ENCODE peak calls at places on chromosome 4, in five cellular contexts. K is AG09309, B is cardiac muscle cell, I is GM12878, T is GM23248. X is an unnamed sample.

GRCh38 chr4:2787230-2788100 is 5.4 kb upstream of the SH3BP2 start:
- DNase-seq in I (peak; percentile 88), B (no peak), T (no peak), K (no peak), X (peak; percentile 50)

GRCh38 chr4:4541040-4541631 is 712 bp downstream of the STX18 start:
- DNase-seq in T (peak; percentile 83), K (no peak), B (peak; percentile 35), I (peak; percentile 36), X (peak; percentile 21)

GRCh38 chr4:114997596-114997995 is 115.8 kb downstream of the NDST4 start:
- DNase-seq in I (no peak), B (no peak), K (no peak), T (peak; percentile 27), X (no peak)

GRCh38 chr4:105191621-105192210 is 45.0 kb downstream of the TET2 start:
- DNase-seq in I (peak; percentile 81), B (no peak), K (no peak), T (peak; percentile 51), X (no peak)

GRCh38 chr4:11614426-11614825 is 185.7 kb upstream of the HS3ST1 start:
- DNase-seq in K (no peak), I (no peak), T (no peak), B (no peak), X (no peak)

GRCh38 chr4:52374847-52375246 is 284.3 kb downstream of the USP46 start:
- DNase-seq in K (no peak), I (no peak), T (no peak), B (no peak), X (no peak)

GRCh38 chr4:15506464-15506863 is 36.8 kb downstream of the CC2D2A start:
- DNase-seq in K (peak; percentile 55), T (peak; percentile 6), B (no peak), I (no peak), X (no peak)

GRCh38 chr4:81606796-81607550 is 135.3 kb upstream of the RASGEF1B start:
- DNase-seq in I (no peak), T (peak; percentile 41), B (no peak), K (no peak), X (peak; percentile 15)

GRCh38 chr4:109319156-109319555 is 16.7 kb upstream of the COL25A1 start:
- DNase-seq in I (no peak), B (no peak), T (no peak), K (no peak), X (no peak)

GRCh38 chr4:168398589-168398988 is 80.0 kb upstream of the DDX60 start:
- DNase-seq in I (no peak), B (no peak), T (no peak), K (no peak), X (no peak)

GRCh38 chr4:38132140-38132673 is 172.0 kb downstream of the PTTG2 start:
- DNase-seq in K (peak; percentile 94), B (peak; percentile 66), I (peak; percentile 100), T (peak; percentile 99), X (peak; percentile 49)

DNA sequence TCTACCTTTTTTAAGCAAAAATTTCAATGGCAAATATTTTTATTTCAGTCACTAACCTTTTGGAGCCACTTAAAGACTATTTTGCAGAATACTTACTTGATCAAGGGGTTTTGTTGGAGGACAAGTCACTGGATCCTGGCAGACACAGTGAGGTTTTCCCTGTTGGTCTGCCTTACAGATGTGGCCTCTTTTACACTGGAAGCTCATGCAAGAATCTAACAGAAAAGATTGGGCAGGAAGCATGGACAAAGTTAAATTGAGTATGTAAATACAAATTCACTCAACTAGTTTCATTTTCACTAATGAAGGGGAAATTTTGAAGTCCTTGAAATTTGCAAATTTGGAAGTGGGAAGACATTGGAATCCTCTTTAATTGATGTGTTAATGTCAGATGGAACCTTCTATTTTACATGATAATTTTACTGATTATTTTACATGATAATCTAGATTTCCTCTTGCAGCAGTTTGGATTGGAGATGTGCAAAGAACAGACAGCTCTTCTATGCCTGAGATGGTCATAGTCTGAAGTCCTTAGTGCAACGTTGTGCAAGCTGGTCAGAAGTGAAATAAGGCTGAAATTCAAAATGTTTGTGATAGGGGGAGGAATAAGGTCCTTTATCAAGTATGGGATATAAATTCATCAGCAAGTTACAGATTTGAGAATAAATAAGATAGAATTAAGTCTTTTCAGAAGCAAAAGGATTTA is 38.4 kb downstream of the SPARCL1 start:
- DNase-seq in T (no peak), B (no peak), K (no peak), I (no peak), X (no peak)
- H3K4me3 ChIP-seq in T (no peak overlapping the region), B (no peak overlapping the region), K (no peak overlapping the region), I (no peak overlapping the region), X (no peak overlapping the region)

GRCh38 chr4:13535708-13536361 is 8.5 kb downstream of the NKX3-2 start:
- DNase-seq in K (no peak), B (no peak), T (no peak), I (no peak), X (no peak)
- H3K4me3 ChIP-seq in K (no peak overlapping the region), B (no peak overlapping the region), T (no peak overlapping the region), I (no peak overlapping the region), X (no peak overlapping the region)

GRCh38 chr4:159227984-159228383 is 125.1 kb downstream of the RAPGEF2 start:
- DNase-seq in I (no peak), K (no peak), B (peak; percentile 78), T (peak; percentile 82), X (no peak)

GRCh38 chr4:159227378-159227777 is 124.5 kb downstream of the RAPGEF2 start:
- DNase-seq in K (no peak), I (no peak), B (no peak), T (peak; percentile 17), X (no peak)

GRCh38 chr4:159224412-159224811 is 121.5 kb downstream of the RAPGEF2 start:
- DNase-seq in B (no peak), T (no peak), I (no peak), K (no peak), X (no peak)

GRCh38 chr4:159232465-159233106 is 129.7 kb downstream of the RAPGEF2 start:
- DNase-seq in B (no peak), K (no peak), I (peak; percentile 16), T (no peak), X (no peak)

GRCh38 chr4:159229164-159229563 is 126.3 kb downstream of the RAPGEF2 start:
- DNase-seq in K (no peak), T (peak; percentile 54), B (peak; percentile 90), I (no peak), X (no peak)
- H3K4me3 ChIP-seq in K (no peak overlapping the region), T (peak overlapping the region; percentile 65), B (peak overlapping the region; percentile 36), I (no peak overlapping the region), X (peak overlapping the region; percentile 13)

DNA sequence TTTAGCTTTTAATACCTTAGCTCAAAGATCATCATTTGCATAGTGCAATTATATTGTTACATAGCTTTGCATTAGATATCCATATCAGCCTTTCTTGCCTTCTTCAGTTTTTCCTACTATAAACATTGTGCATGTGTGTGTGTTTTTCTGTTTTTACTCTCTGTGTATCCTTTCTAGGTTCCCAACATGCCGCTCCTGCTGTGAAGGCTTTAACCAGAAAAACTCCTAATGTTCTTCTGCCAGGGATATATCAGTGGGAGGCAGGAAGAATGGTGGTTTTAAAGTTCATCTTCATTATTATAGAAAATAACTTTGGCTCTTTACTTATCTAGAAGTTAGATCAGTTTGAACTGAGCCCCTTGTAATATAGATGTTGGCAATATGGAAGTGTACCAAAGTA is 61.2 kb downstream of the CPE start:
- DNase-seq in B (no peak), K (no peak), I (no peak), T (no peak), X (no peak)
- H3K4me3 ChIP-seq in B (no peak overlapping the region), K (no peak overlapping the region), I (no peak overlapping the region), T (no peak overlapping the region), X (no peak overlapping the region)

GRCh38 chr4:121696140-121696640 is 590 bp downstream of the ANXA5 start:
- DNase-seq in I (no peak), B (peak; percentile 51), T (peak; percentile 95), K (peak; percentile 71), X (peak; percentile 43)

GRCh38 chr4:121690001-121690400 is 6.8 kb downstream of the ANXA5 start:
- DNase-seq in I (no peak), T (peak; percentile 74), B (no peak), K (peak; percentile 33), X (no peak)

GRCh38 chr4:121693450-121693849 is 3.3 kb downstream of the ANXA5 start:
- DNase-seq in K (no peak), T (no peak), B (peak; percentile 1), I (no peak), X (no peak)

GRCh38 chr4:121688696-121689095 is 8.1 kb downstream of the ANXA5 start:
- DNase-seq in B (no peak), T (no peak), K (no peak), I (no peak), X (no peak)

GRCh38 chr4:121692261-121692660 is 4.5 kb downstream of the ANXA5 start:
- DNase-seq in K (no peak), T (no peak), B (no peak), I (no peak), X (no peak)
- H3K4me3 ChIP-seq in K (no peak overlapping the region), T (peak overlapping the region; percentile 67), B (no peak overlapping the region), I (no peak overlapping the region), X (no peak overlapping the region)

GRCh38 chr4:8893624-8894423 is 22.2 kb upstream of the HMX1 start:
- DNase-seq in I (no peak), K (no peak), B (peak; percentile 53), T (no peak), X (no peak)

GRCh38 chr4:8891646-8892555 is 20.3 kb upstream of the HMX1 start:
- DNase-seq in B (no peak), I (peak; percentile 3), K (no peak), T (no peak), X (no peak)

GRCh38 chr4:8892556-8893226 is 21.1 kb upstream of the HMX1 start:
- DNase-seq in I (no peak), K (no peak), T (no peak), B (no peak), X (no peak)

GRCh38 chr4:8894424-8894816 is 22.8 kb upstream of the HMX1 start:
- DNase-seq in I (no peak), T (no peak), B (no peak), K (no peak), X (no peak)

DNA sequence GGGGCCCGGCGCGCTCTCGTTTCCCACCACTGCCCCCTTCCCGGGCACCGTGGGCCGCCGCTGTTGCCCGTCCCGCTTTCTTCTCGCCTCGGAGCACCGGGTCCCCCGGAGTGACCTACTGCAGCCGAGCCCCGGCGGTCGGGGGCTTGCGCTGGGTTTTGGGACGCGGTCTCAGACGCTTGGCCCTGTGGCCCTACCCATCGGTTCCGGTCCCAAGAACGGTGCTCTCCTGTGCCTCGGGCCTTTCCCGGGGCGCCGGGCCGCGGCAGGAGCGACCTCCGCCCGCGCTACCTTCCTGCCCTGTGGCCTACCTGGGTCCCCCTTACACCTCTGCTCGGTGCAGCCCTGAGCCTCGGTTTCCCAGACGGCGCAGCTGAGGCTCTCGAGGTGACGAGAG is 21.6 kb upstream of the HMX1 start:
- DNase-seq in I (no peak), B (no peak), K (no peak), T (no peak), X (no peak)
- H3K4me3 ChIP-seq in I (no peak overlapping the region), B (no peak overlapping the region), K (no peak overlapping the region), T (no peak overlapping the region), X (no peak overlapping the region)

X was measured in gastrocnemius medialis.